ENCODE peak calls at places on chromosomes 12 and 14, in six cellular contexts. X is heart right ventricle; R is stimulated activated CD4-positive, alpha-beta T cell treated with anti-CD3 and anti-CD28 coated beads, Interleukin-1b, Interleukin-23, amount 100 ng/mL, for 48 hours; Q is PC-9; D is Daoy; C is MV-4-11. I is an unnamed sample.

GRCh38 chr12:130700492-130701401 is 15.4 kb downstream of the RIMBP2 start:
- DNase-seq in Q (no peak), R (no peak), D (no peak), C (no peak), X (no peak), I (no peak)

GRCh38 chr14:102086346-102086971 is 385 bp downstream of the HSP90AA1 start:
- DNase-seq in D (peak), X (peak), C (no peak), Q (no peak), R (peak), I (peak)

GRCh38 chr14:77126074-77126325 is 15.6 kb downstream of the ZDHHC22 start:
- DNase-seq in R (no peak), X (no peak), D (no peak), Q (no peak), C (no peak), I (no peak)

GRCh38 chr12:88600272-88600671 is 20.0 kb upstream of the KITLG start:
- DNase-seq in X (no peak), D (peak), C (no peak), R (no peak), Q (no peak), I (peak)

GRCh38 chr14:93804654-93805053 is 16.4 kb upstream of the PRIMA1 start:
- DNase-seq in Q (no peak), X (no peak), D (peak), C (no peak), R (no peak), I (no peak)

GRCh38 chr12:93571360-93571853 is 1.1 kb upstream of the SOCS2 start:
- DNase-seq in R (peak), X (peak), C (peak), D (peak), Q (no peak), I (peak)

GRCh38 chr12:29782285-29782820 is 1.4 kb downstream of the TMTC1 start:
- DNase-seq in D (peak), R (peak), X (peak), C (peak), Q (peak), I (peak)

GRCh38 chr12:110741795-110742717 is 635 bp downstream of the PPP1CC start:
- DNase-seq in D (peak), Q (no peak), C (peak), X (peak), R (peak), I (peak)

GRCh38 chr14:52014601-52015267 is 25.4 kb downstream of the RTRAF start:
- DNase-seq in D (no peak), R (no peak), C (no peak), X (peak), Q (no peak), I (no peak)

GRCh38 chr12:113860059-113860820 is 105.9 kb downstream of the RBM19 start:
- DNase-seq in X (no peak), D (no peak), Q (no peak), R (no peak), C (no peak), I (no peak)

GRCh38 chr12:70031046-70031445 is 206.0 kb downstream of the MYRFL start:
- DNase-seq in C (no peak), Q (no peak), D (no peak), X (no peak), R (no peak), I (no peak)

GRCh38 chr12:89817501-89818226 is 109.0 kb upstream of the ATP2B1 start:
- DNase-seq in X (no peak), R (no peak), D (no peak), Q (peak), C (peak), I (peak)

GRCh38 chr12:56104815-56105476 is 587 bp downstream of the PA2G4 start:
- DNase-seq in R (peak), X (no peak), C (peak), D (peak), Q (no peak), I (peak)

GRCh38 chr12:52356031-52356761 is 11.1 kb downstream of the KRT85 start:
- DNase-seq in C (no peak), Q (no peak), X (no peak), D (no peak), R (no peak), I (no peak)

GRCh38 chr12:92421042-92421441 is 275.4 kb upstream of the BTG1 start:
- DNase-seq in C (no peak), R (no peak), D (no peak), Q (no peak), X (no peak), I (no peak)

GRCh38 chr12:34398366-34398705 is 376.0 kb downstream of the ALG10 start:
- DNase-seq in C (no peak), Q (no peak), R (no peak), D (no peak), X (peak), I (no peak)

GRCh38 chr12:50066402-50066801 is 9.0 kb downstream of the ASIC1 start:
- DNase-seq in X (no peak), D (peak), Q (peak), C (peak), R (no peak), I (no peak)

GRCh38 chr12:10170199-10170598 is 1.7 kb downstream of the OLR1 start:
- DNase-seq in Q (peak), R (no peak), X (no peak), D (no peak), C (peak), I (peak)

GRCh38 chr12:1839956-1840550 is 19.7 kb downstream of the LRTM2 start:
- DNase-seq in R (no peak), C (no peak), X (no peak), D (no peak), Q (peak), I (no peak)

GRCh38 chr12:94979941-94980340 is 23.6 kb downstream of the NDUFA12 start:
- DNase-seq in X (no peak), R (no peak), D (no peak), Q (no peak), C (no peak), I (no peak)

GRCh38 chr14:52998376-52999010 is 47.6 kb upstream of the FERMT2 start:
- DNase-seq in Q (no peak), D (no peak), X (no peak), C (no peak), R (no peak), I (no peak)

GRCh38 chr12:114681149-114681849 is 2.7 kb downstream of the TBX3 start:
- DNase-seq in D (peak), R (no peak), C (peak), Q (no peak), X (peak), I (peak)

GRCh38 chr12:62817556-62818271 is 117.2 kb downstream of the PPM1H start:
- DNase-seq in X (peak), R (no peak), C (no peak), D (peak), Q (no peak), I (peak)

GRCh38 chr14:59251811-59252771 is 63.6 kb downstream of the DAAM1 start:
- DNase-seq in C (no peak), R (no peak), X (no peak), Q (no peak), D (peak), I (no peak)

GRCh38 chr12:107560194-107560905 is 125.2 kb upstream of the PWP1 start:
- DNase-seq in C (no peak), D (no peak), Q (no peak), X (no peak), R (no peak), I (no peak)

GRCh38 chr14:58100735-58101368 is 51.2 kb downstream of the ARMH4 start:
- DNase-seq in Q (no peak), R (no peak), X (no peak), D (peak), C (no peak), I (peak)

GRCh38 chr12:4282892-4283511 is 9.4 kb downstream of the CCND2 start:
- DNase-seq in X (no peak), D (no peak), C (no peak), Q (no peak), R (no peak), I (no peak)

GRCh38 chr12:58889557-58889956 is 30.7 kb downstream of the LRIG3 start:
- DNase-seq in D (no peak), R (no peak), X (no peak), C (no peak), Q (no peak), I (no peak)

GRCh38 chr14:100955201-100955600 is 51.7 kb upstream of the RTL1 start:
- DNase-seq in R (no peak), C (no peak), D (peak), X (no peak), Q (no peak), I (no peak)

GRCh38 chr12:32874083-32874482 is 22.5 kb downstream of the PKP2 start:
- DNase-seq in C (no peak), Q (no peak), R (no peak), D (no peak), X (no peak), I (no peak)

GRCh38 chr12:106097011-106097410 is 41.7 kb downstream of the NUAK1 start:
- DNase-seq in Q (no peak), D (peak), X (no peak), C (no peak), R (no peak), I (no peak)

GRCh38 chr12:93502802-93503623 is 35.7 kb downstream of the MRPL42 start:
- DNase-seq in Q (no peak), C (peak), R (peak), D (no peak), X (peak), I (peak)

GRCh38 chr12:57454566-57455373 is at the start of gene INHBE:
- DNase-seq in C (peak), D (peak), X (no peak), R (no peak), Q (no peak), I (peak)

I was measured in MCF 10A.